ENCODE peak calls at places on chromosomes 11 and 22, in six cellular contexts. One of them, this sample, is unnamed.

GRCh38 chr22:27125539-27125938 is 468.2 kb downstream of the MIAT start:
- DNase-seq in HCT116: no peak
- DNase-seq in GM23338: no peak
- DNase-seq in astrocyte: peak
- DNase-seq in keratinocyte: peak
- DNase-seq in GM23248: no peak
- DNase-seq in this sample: no peak

GRCh38 chr11:60899021-60899936 is 7.1 kb downstream of the PRPF19 start:
- DNase-seq in GM23248: peak
- DNase-seq in HCT116: peak
- DNase-seq in astrocyte: peak
- DNase-seq in keratinocyte: no peak
- DNase-seq in GM23338: peak
- DNase-seq in this sample: no peak

GRCh38 chr22:46081831-46082210 is 68.5 kb upstream of the PPARA start:
- DNase-seq in HCT116: no peak
- DNase-seq in GM23338: no peak
- DNase-seq in astrocyte: no peak
- DNase-seq in GM23248: peak
- DNase-seq in keratinocyte: no peak
- DNase-seq in this sample: no peak

GRCh38 chr22:47281126-47282106 is 519.0 kb downstream of the TBC1D22A start:
- DNase-seq in HCT116: no peak
- DNase-seq in astrocyte: peak
- DNase-seq in GM23248: peak
- DNase-seq in keratinocyte: no peak
- DNase-seq in GM23338: no peak
- DNase-seq in this sample: no peak

GRCh38 chr11:19730373-19730772 is 17.7 kb downstream of the NAV2 start:
- DNase-seq in keratinocyte: no peak
- DNase-seq in astrocyte: no peak
- DNase-seq in GM23338: no peak
- DNase-seq in HCT116: no peak
- DNase-seq in GM23248: peak
- DNase-seq in this sample: no peak

GRCh38 chr11:1598816-1599215 is 722 bp upstream of the KRTAP5-2 start:
- DNase-seq in GM23248: no peak
- DNase-seq in HCT116: no peak
- DNase-seq in GM23338: no peak
- DNase-seq in keratinocyte: no peak
- DNase-seq in astrocyte: no peak
- DNase-seq in this sample: no peak

GRCh38 chr22:23256986-23257888 is 76.9 kb downstream of the BCR start:
- DNase-seq in astrocyte: no peak
- DNase-seq in HCT116: no peak
- DNase-seq in keratinocyte: no peak
- DNase-seq in GM23338: no peak
- DNase-seq in GM23248: peak
- DNase-seq in this sample: no peak

GRCh38 chr11:114061053-114062049 is 1.8 kb downstream of the ZBTB16 start:
- DNase-seq in GM23338: peak
- DNase-seq in astrocyte: no peak
- DNase-seq in keratinocyte: no peak
- DNase-seq in HCT116: no peak
- DNase-seq in GM23248: peak
- DNase-seq in this sample: no peak

GRCh38 chr11:3959015-3959917 is 103.8 kb downstream of the STIM1 start:
- DNase-seq in GM23248: peak
- DNase-seq in GM23338: peak
- DNase-seq in keratinocyte: peak
- DNase-seq in astrocyte: peak
- DNase-seq in HCT116: no peak
- DNase-seq in this sample: no peak

GRCh38 chr11:5610446-5610845 is 14.0 kb downstream of the TRIM6 start:
- DNase-seq in astrocyte: no peak
- DNase-seq in HCT116: no peak
- DNase-seq in GM23338: no peak
- DNase-seq in GM23248: no peak
- DNase-seq in keratinocyte: no peak
- DNase-seq in this sample: no peak

GRCh38 chr11:72752088-72752914 is at the start of gene ARAP1:
- DNase-seq in HCT116: peak
- DNase-seq in GM23338: peak
- DNase-seq in keratinocyte: peak
- DNase-seq in GM23248: peak
- DNase-seq in astrocyte: peak
- DNase-seq in this sample: no peak

GRCh38 chr22:41526226-41526531 is 18.1 kb downstream of the POLR3H start:
- DNase-seq in HCT116: no peak
- DNase-seq in GM23338: no peak
- DNase-seq in astrocyte: no peak
- DNase-seq in GM23248: no peak
- DNase-seq in keratinocyte: no peak
- DNase-seq in this sample: no peak

GRCh38 chr11:126282742-126283591 is at the start of gene TIRAP:
- DNase-seq in astrocyte: peak
- DNase-seq in HCT116: no peak
- DNase-seq in GM23248: peak
- DNase-seq in GM23338: peak
- DNase-seq in keratinocyte: no peak
- DNase-seq in this sample: no peak

GRCh38 chr11:16979708-16980622 is 34.2 kb downstream of the PLEKHA7 start:
- DNase-seq in astrocyte: no peak
- DNase-seq in GM23248: no peak
- DNase-seq in GM23338: no peak
- DNase-seq in HCT116: no peak
- DNase-seq in keratinocyte: no peak
- DNase-seq in this sample: no peak

GRCh38 chr22:45672564-45673481 is 1.2 kb downstream of the ATXN10 start:
- DNase-seq in GM23248: no peak
- DNase-seq in GM23338: no peak
- DNase-seq in keratinocyte: no peak
- DNase-seq in HCT116: no peak
- DNase-seq in astrocyte: no peak
- DNase-seq in this sample: no peak

GRCh38 chr11:65454696-65455456 is 32.3 kb downstream of the NEAT1 start:
- DNase-seq in astrocyte: no peak
- DNase-seq in keratinocyte: no peak
- DNase-seq in GM23248: peak
- DNase-seq in HCT116: peak
- DNase-seq in GM23338: peak
- DNase-seq in this sample: peak

GRCh38 chr11:12258451-12258850 is 118.9 kb upstream of the PARVA start:
- DNase-seq in keratinocyte: no peak
- DNase-seq in GM23248: peak
- DNase-seq in astrocyte: peak
- DNase-seq in HCT116: no peak
- DNase-seq in GM23338: no peak
- DNase-seq in this sample: no peak

GRCh38 chr11:2944953-2945756 is 15.9 kb upstream of the PHLDA2 start:
- DNase-seq in HCT116: no peak
- DNase-seq in GM23248: peak
- DNase-seq in astrocyte: peak
- DNase-seq in keratinocyte: no peak
- DNase-seq in GM23338: peak
- DNase-seq in this sample: no peak

GRCh38 chr11:110479445-110480101 is 49.8 kb downstream of the FDX1 start:
- DNase-seq in GM23248: peak
- DNase-seq in keratinocyte: no peak
- DNase-seq in GM23338: no peak
- DNase-seq in HCT116: no peak
- DNase-seq in astrocyte: peak
- DNase-seq in this sample: no peak

GRCh38 chr11:10693509-10694071 is at the start of gene IRAG1:
- DNase-seq in HCT116: no peak
- DNase-seq in GM23248: peak
- DNase-seq in keratinocyte: no peak
- DNase-seq in astrocyte: peak
- DNase-seq in GM23338: peak
- DNase-seq in this sample: no peak

GRCh38 chr11:26730711-26731460 is 9.0 kb upstream of the SLC5A12 start:
- DNase-seq in astrocyte: no peak
- DNase-seq in GM23338: no peak
- DNase-seq in HCT116: no peak
- DNase-seq in keratinocyte: no peak
- DNase-seq in GM23248: peak
- DNase-seq in this sample: no peak

GRCh38 chr11:62665630-62666258 is 632 bp downstream of the CSKMT start:
- DNase-seq in astrocyte: peak
- DNase-seq in keratinocyte: no peak
- DNase-seq in HCT116: no peak
- DNase-seq in GM23248: peak
- DNase-seq in GM23338: peak
- DNase-seq in this sample: no peak

GRCh38 chr11:47967577-47968230 is 12.7 kb upstream of the PTPRJ start:
- DNase-seq in GM23248: peak
- DNase-seq in GM23338: no peak
- DNase-seq in HCT116: no peak
- DNase-seq in astrocyte: peak
- DNase-seq in keratinocyte: no peak
- DNase-seq in this sample: no peak

GRCh38 chr11:74806267-74806666 is 57.6 kb downstream of the RNF169 start:
- DNase-seq in astrocyte: no peak
- DNase-seq in GM23248: no peak
- DNase-seq in GM23338: no peak
- DNase-seq in keratinocyte: no peak
- DNase-seq in HCT116: no peak
- DNase-seq in this sample: no peak

GRCh38 chr11:78256962-78257361 is 68.2 kb downstream of the USP35 start:
- DNase-seq in GM23338: no peak
- DNase-seq in GM23248: peak
- DNase-seq in astrocyte: peak
- DNase-seq in keratinocyte: no peak
- DNase-seq in HCT116: no peak
- DNase-seq in this sample: no peak

GRCh38 chr11:93733474-93733873 is 7.8 kb downstream of the TAF1D start:
- DNase-seq in GM23248: no peak
- DNase-seq in astrocyte: no peak
- DNase-seq in keratinocyte: no peak
- DNase-seq in GM23338: no peak
- DNase-seq in HCT116: no peak
- DNase-seq in this sample: no peak

GRCh38 chr11:3623126-3623525 is 18.7 kb downstream of the ART5 start:
- DNase-seq in GM23338: no peak
- DNase-seq in GM23248: no peak
- DNase-seq in HCT116: no peak
- DNase-seq in keratinocyte: no peak
- DNase-seq in astrocyte: no peak
- DNase-seq in this sample: no peak

GRCh38 chr11:41622707-41623359 is 163.4 kb upstream of the LRRC4C start:
- DNase-seq in GM23248: no peak
- DNase-seq in astrocyte: no peak
- DNase-seq in keratinocyte: no peak
- DNase-seq in GM23338: no peak
- DNase-seq in HCT116: no peak
- DNase-seq in this sample: no peak

GRCh38 chr22:50011447-50012200 is 941 bp downstream of the IL17REL start:
- DNase-seq in GM23248: no peak
- DNase-seq in keratinocyte: no peak
- DNase-seq in GM23338: peak
- DNase-seq in HCT116: no peak
- DNase-seq in astrocyte: no peak
- DNase-seq in this sample: no peak
- TF ChIP-seq EZH2 in GM23248: peak
- TF ChIP-seq EZH2 in keratinocyte: peak
- TF ChIP-seq EZH2 in GM23338: no peak
- TF ChIP-seq EZH2 in HCT116: no peak
- TF ChIP-seq EZH2 in astrocyte: peak
- TF ChIP-seq EZH2 in this sample: no peak

DNA sequence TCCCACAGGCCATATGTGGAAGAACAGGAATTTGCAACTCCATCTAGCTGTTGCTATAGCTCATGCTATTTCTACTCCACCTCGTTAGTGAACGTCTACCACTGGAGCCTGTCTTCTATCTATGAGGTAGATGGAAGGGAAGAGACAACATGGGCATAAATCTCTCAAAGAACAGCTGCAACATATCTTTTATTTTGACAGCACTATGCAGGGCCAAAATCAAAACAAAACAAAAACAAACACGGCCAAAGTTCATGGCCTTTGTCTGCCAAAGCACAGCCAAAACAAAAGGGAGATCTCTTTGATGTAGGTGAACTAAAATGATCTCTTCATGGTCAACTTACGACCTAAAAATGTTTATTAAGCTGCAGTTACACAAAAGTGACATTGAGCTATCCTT is 215.2 kb upstream of the MPPED2 start:
- DNase-seq in astrocyte: no peak
- DNase-seq in GM23338: no peak
- DNase-seq in keratinocyte: no peak
- DNase-seq in HCT116: no peak
- DNase-seq in GM23248: no peak
- DNase-seq in this sample: no peak
- TF ChIP-seq EZH2 in astrocyte: no peak
- TF ChIP-seq EZH2 in GM23338: no peak
- TF ChIP-seq EZH2 in keratinocyte: no peak
- TF ChIP-seq EZH2 in HCT116: no peak
- TF ChIP-seq EZH2 in GM23248: no peak
- TF ChIP-seq EZH2 in this sample: no peak

DNA sequence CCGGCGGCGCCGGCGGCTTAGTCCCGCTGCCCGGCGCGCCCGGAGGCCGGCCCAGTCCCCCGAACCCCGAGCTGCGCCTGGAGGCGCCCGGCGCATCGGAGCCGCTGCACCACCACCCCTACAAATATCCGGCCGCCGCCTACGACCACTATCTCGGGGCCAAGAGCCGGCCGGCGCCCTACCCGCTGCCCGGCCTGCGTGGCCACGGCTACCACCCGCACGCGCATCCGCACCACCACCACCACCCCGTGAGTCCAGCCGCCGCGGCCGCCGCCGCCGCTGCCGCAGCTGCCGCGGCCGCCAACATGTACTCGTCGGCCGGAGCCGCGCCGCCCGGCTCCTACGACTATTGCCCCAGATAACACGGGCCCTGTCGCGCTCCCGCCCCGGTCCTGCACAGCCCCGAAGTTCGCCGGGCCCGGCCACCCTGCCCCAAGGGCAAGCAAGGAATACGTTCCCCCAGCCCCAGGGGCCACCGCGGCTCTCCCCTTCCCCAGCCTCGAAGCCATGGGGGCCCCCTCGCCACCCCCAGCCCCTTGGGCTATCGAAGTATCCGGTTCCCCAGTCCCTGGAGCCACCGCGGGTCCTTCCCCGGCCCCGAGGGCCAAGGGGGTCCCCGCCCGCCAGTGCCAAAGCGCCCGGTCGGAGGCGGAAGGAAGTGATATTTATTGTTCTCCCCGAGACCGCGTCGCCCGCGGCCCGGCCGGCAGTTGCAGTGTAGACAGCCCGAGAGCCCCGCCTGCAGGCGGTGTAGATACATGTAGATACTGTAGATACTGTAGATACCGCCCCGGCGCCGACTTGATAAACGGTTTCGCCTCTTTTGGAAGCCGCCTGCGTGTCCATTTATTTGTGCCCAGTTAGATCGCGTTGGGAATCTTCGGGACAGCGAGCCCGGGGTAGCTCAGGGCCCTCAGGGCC is 6.2 kb downstream of the TBX1 start:
- DNase-seq in GM23248: peak
- DNase-seq in keratinocyte: no peak
- DNase-seq in GM23338: peak
- DNase-seq in astrocyte: no peak
- DNase-seq in HCT116: peak
- DNase-seq in this sample: no peak
- TF ChIP-seq EZH2 in GM23248: no peak
- TF ChIP-seq EZH2 in keratinocyte: no peak
- TF ChIP-seq EZH2 in GM23338: peak
- TF ChIP-seq EZH2 in astrocyte: peak
- TF ChIP-seq EZH2 in HCT116: no peak
- TF ChIP-seq EZH2 in this sample: no peak

GRCh38 chr22:39359659-39360195 is 9.9 kb downstream of the SYNGR1 start:
- DNase-seq in keratinocyte: no peak
- DNase-seq in GM23248: no peak
- DNase-seq in HCT116: no peak
- DNase-seq in astrocyte: no peak
- DNase-seq in GM23338: no peak
- DNase-seq in this sample: no peak
- TF ChIP-seq EZH2 in keratinocyte: no peak
- TF ChIP-seq EZH2 in GM23248: no peak
- TF ChIP-seq EZH2 in HCT116: no peak
- TF ChIP-seq EZH2 in astrocyte: no peak
- TF ChIP-seq EZH2 in GM23338: no peak
- TF ChIP-seq EZH2 in this sample: no peak

This sample was measured in GM12878.